ENCODE peak calls at places on chromosomes 13 and 19, in seven cellular contexts. S is non-pigmented ciliary epithelial cell; V is left lobe of liver; D is activated CD4-positive, alpha-beta memory T cell treated with anti-CD3 and anti-CD28 coated beads for 36 hours; M is GM04503; G is cardiac fibroblast; W is AG08396. F is an unnamed sample.

GRCh38 chr13:45166858-45167257 is 34.0 kb downstream of the KCTD4 start:
- DNase-seq in W (no peak), M (no peak), V (no peak), S (no peak), D (no peak), G (no peak), F (no peak)

GRCh38 chr19:55702131-55702627 is 27.2 kb downstream of the EPN1 start:
- DNase-seq in D (peak), W (no peak), M (no peak), V (no peak), G (peak), S (no peak), F (no peak)

GRCh38 chr13:48018637-48019036 is 17.6 kb upstream of the SUCLA2 start:
- DNase-seq in M (no peak), W (no peak), D (no peak), S (no peak), V (no peak), G (no peak), F (no peak)

GRCh38 chr13:40401911-40402776 is 264.3 kb downstream of the FOXO1 start:
- DNase-seq in G (peak), M (peak), S (peak), W (peak), V (peak), D (peak), F (peak)

GRCh38 chr13:111322001-111322915 is 1.8 kb downstream of the TEX29 start:
- DNase-seq in G (no peak), M (no peak), D (no peak), S (no peak), W (no peak), V (peak), F (no peak)

GRCh38 chr13:26941345-26942174 is 181.0 kb upstream of the GPR12 start:
- DNase-seq in V (no peak), W (peak), D (peak), G (peak), M (peak), S (peak), F (no peak)

GRCh38 chr19:913080-913748 is at the start of gene R3HDM4:
- DNase-seq in V (peak), G (peak), D (peak), M (no peak), S (no peak), W (peak), F (no peak)

GRCh38 chr19:13788991-13789390 is 6.3 kb upstream of the ZSWIM4 start:
- DNase-seq in M (peak), G (peak), D (peak), V (no peak), W (peak), S (no peak), F (no peak)

GRCh38 chr19:35717665-35718344 is at the start of gene KMT2B:
- DNase-seq in V (no peak), D (no peak), W (peak), S (no peak), G (peak), M (no peak), F (no peak)

GRCh38 chr19:3687774-3688706 is 12.2 kb downstream of the PIP5K1C start:
- DNase-seq in D (peak), G (no peak), W (no peak), V (no peak), S (no peak), M (no peak), F (no peak)

GRCh38 chr13:72651196-72651595 is 76.2 kb downstream of the MZT1 start:
- DNase-seq in D (no peak), S (no peak), V (no peak), G (no peak), W (no peak), M (no peak), F (no peak)

F was measured in SW 1271.